ENCODE peak calls at places on chromosomes 5 and 9, in eight cellular contexts. W is HFFc6, H is H9, O is GM12865, G is activated T-cell treated with anti-CD3 and anti-CD28 coated beads for 24 hours, Y is hepatocyte, U is AG20443, S is epithelial cell of prostate. L is an unnamed sample.

GRCh38 chr9:130129425-130130061 is 42.7 kb upstream of the NCS1 start:
- DNase-seq in W (no peak), H (no peak), O (peak), G (peak), U (no peak), Y (no peak), S (no peak), L (peak)

GRCh38 chr9:6827370-6827949 is 69.7 kb downstream of the KDM4C start:
- DNase-seq in U (peak), G (peak), O (peak), W (peak), Y (peak), S (no peak), H (no peak), L (peak)

GRCh38 chr5:161400583-161400982 is 145.9 kb downstream of the GABRB2 start:
- DNase-seq in Y (no peak), O (no peak), W (no peak), S (no peak), G (no peak), H (no peak), U (no peak), L (peak)

GRCh38 chr5:105172918-105173317 is 1610.3 kb upstream of the NUDT12 start:
- DNase-seq in O (no peak), G (no peak), U (no peak), S (no peak), Y (no peak), H (no peak), W (no peak), L (no peak)

GRCh38 chr5:123245689-123246088 is 156.6 kb downstream of the PRDM6 start:
- DNase-seq in H (no peak), G (no peak), W (no peak), Y (no peak), O (no peak), U (no peak), S (no peak), L (no peak)

GRCh38 chr5:80871541-80871961 is 88.6 kb upstream of the RASGRF2 start:
- DNase-seq in Y (no peak), H (no peak), S (no peak), W (peak), O (no peak), U (peak), G (peak), L (peak)

GRCh38 chr9:115042781-115043509 is 75.0 kb downstream of the TNC start:
- DNase-seq in Y (no peak), W (no peak), S (no peak), O (peak), G (no peak), H (no peak), U (peak), L (peak)

GRCh38 chr5:20606006-20606405 is 618.0 kb upstream of the CDH18 start:
- DNase-seq in G (no peak), O (no peak), H (no peak), S (no peak), Y (no peak), W (no peak), U (no peak), L (no peak)

GRCh38 chr9:35102465-35102768 is 514 bp downstream of the STOML2 start:
- DNase-seq in S (no peak), U (peak), G (no peak), O (no peak), W (no peak), Y (no peak), H (peak), L (peak)

GRCh38 chr5:66805514-66806430 is 209.6 kb downstream of the MAST4 start:
- DNase-seq in W (no peak), G (no peak), Y (no peak), H (no peak), S (no peak), U (peak), O (no peak), L (no peak)

GRCh38 chr9:4228606-4229005 is 71.3 kb downstream of the GLIS3 start:
- DNase-seq in H (no peak), W (peak), O (peak), U (peak), S (no peak), Y (peak), G (no peak), L (peak)

GRCh38 chr5:95850391-95850894 is 27.9 kb upstream of the GLRX start:
- DNase-seq in Y (no peak), U (peak), W (no peak), O (no peak), S (no peak), H (no peak), G (no peak), L (no peak)

GRCh38 chr9:136610426-136610825 is 52.3 kb upstream of the EGFL7 start:
- DNase-seq in W (no peak), Y (no peak), H (no peak), U (no peak), O (no peak), S (no peak), G (no peak), L (no peak)

GRCh38 chr9:122221223-122221811 is 7.4 kb downstream of the LHX6 start:
- DNase-seq in U (peak), W (no peak), Y (no peak), S (no peak), G (no peak), O (no peak), H (peak), L (no peak)

GRCh38 chr9:124761710-124762109 is 9.4 kb downstream of the NR6A1 start:
- DNase-seq in W (no peak), H (no peak), U (no peak), G (no peak), Y (no peak), O (no peak), S (no peak), L (no peak)

GRCh38 chr5:151107738-151108520 is 27.1 kb upstream of the TNIP1 start:
- DNase-seq in W (no peak), Y (no peak), H (no peak), U (peak), S (no peak), G (no peak), O (no peak), L (peak)

GRCh38 chr5:621341-621761 is 9.2 kb downstream of the CEP72 start:
- DNase-seq in O (no peak), H (no peak), U (no peak), G (no peak), Y (no peak), S (no peak), W (no peak), L (no peak)

GRCh38 chr9:133793471-133793870 is 55.3 kb upstream of the SARDH start:
- DNase-seq in W (no peak), O (no peak), Y (no peak), U (no peak), G (no peak), S (no peak), H (no peak), L (no peak)

GRCh38 chr5:160233847-160234246 is 4.5 kb downstream of the FABP6 start:
- DNase-seq in U (no peak), S (no peak), H (no peak), Y (no peak), G (no peak), W (no peak), O (no peak), L (no peak)

GRCh38 chr9:119216891-119217290 is 152.3 kb downstream of the BRINP1 start:
- DNase-seq in S (no peak), U (peak), O (no peak), H (no peak), Y (peak), G (no peak), W (no peak), L (peak)

GRCh38 chr5:5492087-5492933 is 69.8 kb downstream of the ICE1 start:
- DNase-seq in W (peak), U (peak), Y (peak), S (no peak), O (peak), G (no peak), H (peak), L (peak)

GRCh38 chr9:72509635-72510034 is 11.8 kb upstream of the TMC1 start:
- DNase-seq in U (peak), G (no peak), S (no peak), H (no peak), Y (no peak), W (peak), O (peak), L (peak)

GRCh38 chr9:108186996-108187395 is 668.8 kb downstream of the ACTL7B start:
- DNase-seq in G (no peak), W (no peak), S (no peak), O (no peak), Y (no peak), U (peak), H (no peak), L (peak)

GRCh38 chr9:120353501-120353900 is 226.5 kb downstream of the CDK5RAP2 start:
- DNase-seq in H (no peak), Y (peak), W (peak), U (peak), S (no peak), G (no peak), O (no peak), L (peak)

GRCh38 chr9:124526174-124526573 is 19.0 kb upstream of the NR5A1 start:
- DNase-seq in G (no peak), U (no peak), Y (no peak), W (no peak), S (no peak), H (no peak), O (no peak), L (no peak)

GRCh38 chr9:132235894-132236661 is 74.2 kb downstream of the NTNG2 start:
- DNase-seq in W (peak), H (peak), S (peak), U (peak), Y (peak), O (peak), G (peak), L (peak)

GRCh38 chr9:136644593-136645342 is 17.9 kb upstream of the EGFL7 start:
- DNase-seq in U (peak), S (no peak), O (peak), G (peak), H (peak), W (peak), Y (peak), L (peak)

GRCh38 chr9:109031241-109031640 is 17.9 kb upstream of the CTNNAL1 start:
- DNase-seq in G (no peak), O (no peak), Y (no peak), W (no peak), S (no peak), U (no peak), H (no peak), L (no peak)

GRCh38 chr5:41858890-41859289 is 11.3 kb downstream of the OXCT1 start:
- DNase-seq in W (no peak), H (no peak), S (no peak), O (no peak), Y (no peak), G (no peak), U (no peak), L (no peak)

GRCh38 chr5:39506216-39506615 is 81.4 kb upstream of the DAB2 start:
- DNase-seq in W (no peak), G (no peak), U (peak), Y (no peak), S (no peak), O (no peak), H (no peak), L (no peak)

GRCh38 chr5:15321771-15322170 is 178.2 kb upstream of the FBXL7 start:
- DNase-seq in S (no peak), O (no peak), Y (no peak), W (no peak), U (no peak), H (no peak), G (no peak), L (no peak)

GRCh38 chr9:99087462-99087861 is 17.5 kb upstream of the TGFBR1 start:
- DNase-seq in G (no peak), H (no peak), Y (no peak), U (no peak), S (no peak), W (no peak), O (no peak), L (no peak)

GRCh38 chr9:126459546-126459945 is 132.9 kb downstream of the MVB12B start:
- DNase-seq in O (no peak), U (no peak), G (no peak), H (peak), S (no peak), W (no peak), Y (no peak), L (no peak)

GRCh38 chr5:137657073-137657472 is 78.8 kb downstream of the KLHL3 start:
- DNase-seq in O (no peak), W (no peak), U (no peak), Y (no peak), G (no peak), H (no peak), S (no peak), L (no peak)

GRCh38 chr5:150175536-150175935 is 9.0 kb downstream of the CDX1 start:
- DNase-seq in U (peak), G (no peak), H (peak), Y (no peak), W (peak), S (no peak), O (peak), L (peak)

GRCh38 chr9:126791406-126792230 is 13.2 kb upstream of the ZBTB43 start:
- DNase-seq in U (peak), W (peak), O (no peak), H (no peak), G (no peak), S (peak), Y (peak), L (peak)

GRCh38 chr5:3009605-3010004 is 258.1 kb upstream of the IRX2 start:
- DNase-seq in Y (no peak), H (no peak), S (no peak), U (no peak), W (no peak), O (no peak), G (no peak), L (no peak)

GRCh38 chr5:126594676-126595485 is at the start of gene ALDH7A1:
- DNase-seq in O (peak), U (peak), H (peak), Y (peak), W (peak), G (peak), S (peak), L (peak)

GRCh38 chr5:143733635-143734341 is 78.2 kb upstream of the HMHB1 start:
- DNase-seq in W (peak), U (peak), Y (no peak), G (no peak), H (peak), S (no peak), O (no peak), L (peak)

L was measured in astrocyte of the hippocampus.